ENCODE peak calls at places on chromosomes 3 and 15, in five cellular contexts. G, Q, O, C and S are unnamed samples.

GRCh38 chr3:28667646-28668376 is 319.2 kb upstream of the AZI2 start:
- DNase-seq in C (peak), Q (peak), G (peak), O (peak), S (peak)

GRCh38 chr3:168325684-168326083 is 230.0 kb upstream of the GOLIM4 start:
- DNase-seq in Q (no peak), O (no peak), C (no peak), G (no peak), S (no peak)

GRCh38 chr3:53166781-53167291 is 5.8 kb downstream of the PRKCD start:
- DNase-seq in C (no peak), O (no peak), G (no peak), Q (peak), S (peak)

GRCh38 chr3:99402755-99403154 is 235.6 kb upstream of the COL8A1 start:
- DNase-seq in G (no peak), C (no peak), O (no peak), Q (no peak), S (no peak)

GRCh38 chr15:44450172-44450571 is 22.7 kb downstream of the CTDSPL2 start:
- DNase-seq in C (no peak), Q (no peak), O (no peak), G (no peak), S (no peak)

GRCh38 chr3:65548848-65549625 is 489.7 kb downstream of the MAGI1 start:
- DNase-seq in Q (no peak), O (no peak), G (no peak), C (no peak), S (no peak)

GRCh38 chr3:183202004-183202722 is 39.6 kb upstream of the LAMP3 start:
- DNase-seq in Q (no peak), G (no peak), O (no peak), C (no peak), S (no peak)

GRCh38 chr15:76203766-76204557 is 107.3 kb downstream of the ETFA start:
- DNase-seq in O (no peak), C (no peak), Q (no peak), G (no peak), S (no peak)

GRCh38 chr15:63372753-63373152 is 8.9 kb downstream of the CA12 start:
- DNase-seq in O (no peak), Q (no peak), G (no peak), C (no peak), S (peak)

GRCh38 chr15:59294961-59295741 is 77.5 kb downstream of the MYO1E start:
- DNase-seq in O (no peak), G (no peak), C (no peak), Q (peak), S (peak)

GRCh38 chr15:77002436-77002835 is 7.5 kb downstream of the PSTPIP1 start:
- DNase-seq in G (peak), O (no peak), C (no peak), Q (no peak), S (no peak)

GRCh38 chr3:173709026-173709425 is 311.5 kb downstream of the NLGN1 start:
- DNase-seq in Q (peak), G (no peak), C (no peak), O (no peak), S (peak)

GRCh38 chr15:74664028-74664616 is 31.7 kb downstream of the EDC3 start:
- DNase-seq in Q (peak), G (no peak), O (no peak), C (peak), S (peak)

GRCh38 chr3:14481018-14481645 is 59.0 kb downstream of the GRIP2 start:
- DNase-seq in O (no peak), C (no peak), Q (no peak), G (no peak), S (no peak)

GRCh38 chr15:56243774-56244236 is at the start of gene RFX7:
- DNase-seq in C (peak), O (peak), G (peak), Q (peak), S (peak)

GRCh38 chr3:159928692-159929091 is 59.9 kb upstream of the IL12A start:
- DNase-seq in Q (peak), O (peak), G (no peak), C (no peak), S (peak)

GRCh38 chr15:39360417-39360816 is 220.5 kb upstream of the THBS1 start:
- DNase-seq in C (no peak), G (no peak), Q (no peak), O (no peak), S (no peak)

GRCh38 chr15:67066041-67067021 is 929 bp downstream of the SMAD3 start:
- DNase-seq in O (no peak), G (peak), C (no peak), Q (no peak), S (no peak)

GRCh38 chr3:150227839-150228238 is 180.3 kb upstream of the TSC22D2 start:
- DNase-seq in C (peak), G (peak), Q (peak), O (peak), S (peak)

GRCh38 chr3:21642433-21642832 is 108.6 kb downstream of the ZNF385D start:
- DNase-seq in Q (no peak), C (no peak), O (no peak), G (no peak), S (no peak)

GRCh38 chr15:93223803-93224202 is 134.8 kb upstream of the RGMA start:
- DNase-seq in O (no peak), Q (no peak), G (no peak), C (no peak), S (no peak)
- H3K4me3 ChIP-seq in O (no peak), Q (no peak), G (no peak), C (no peak), S (no peak)

DNA sequence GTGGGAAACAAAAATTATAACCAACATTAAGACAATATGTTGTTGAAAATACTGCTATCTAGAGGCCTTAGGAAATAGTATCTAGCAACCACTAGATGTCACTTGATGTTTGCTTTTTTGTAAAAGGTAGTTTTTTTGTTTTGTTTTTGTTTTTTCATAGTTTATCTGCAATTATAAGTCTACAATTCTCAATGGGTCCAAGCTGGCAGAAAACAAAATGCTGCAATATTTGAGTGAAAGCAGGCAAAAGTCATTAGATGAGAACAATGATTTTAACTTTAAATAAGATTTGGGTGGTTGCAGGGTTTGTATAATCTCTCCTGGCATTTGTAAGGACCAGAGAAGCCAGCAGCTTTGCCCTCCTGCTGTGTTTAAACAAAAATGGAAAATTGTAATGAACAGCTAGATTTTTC is 27.0 kb downstream of the DUT start:
- DNase-seq in G (peak), Q (no peak), C (no peak), O (no peak), S (peak)
- TF ChIP-seq CTCF in G (peak), Q (peak), C (peak), O (peak), S (peak)

GRCh38 chr3:126258670-126259069 is 78.3 kb upstream of the ALDH1L1 start:
- DNase-seq in O (no peak), Q (no peak), G (peak), C (no peak), S (no peak)
- H3K4me3 ChIP-seq in O (no peak), Q (no peak), G (no peak), C (no peak), S (no peak)

GRCh38 chr15:60340207-60340921 is 57.4 kb downstream of the ANXA2 start:
- DNase-seq in Q (peak), O (no peak), C (no peak), G (no peak), S (no peak)
- TF ChIP-seq CTCF in Q (peak), O (peak), C (no peak), G (no peak), S (peak)

GRCh38 chr15:57592426-57592825 is 722 bp downstream of the MYZAP start:
- DNase-seq in O (no peak), G (no peak), C (no peak), Q (no peak), S (no peak)

GRCh38 chr15:57596301-57596855 is 4.7 kb downstream of the MYZAP start:
- DNase-seq in Q (no peak), C (no peak), O (no peak), G (no peak), S (no peak)

GRCh38 chr15:57595011-57595866 is 3.5 kb downstream of the MYZAP start:
- DNase-seq in O (no peak), G (no peak), Q (no peak), C (no peak), S (no peak)

GRCh38 chr15:57592836-57593420 is 1.2 kb downstream of the MYZAP start:
- DNase-seq in Q (no peak), O (no peak), C (no peak), G (no peak), S (no peak)

GRCh38 chr15:57594479-57594878 is 2.8 kb downstream of the MYZAP start:
- DNase-seq in C (no peak), O (no peak), G (no peak), Q (no peak), S (no peak)
- H3K4me3 ChIP-seq in C (no peak), O (no peak), G (no peak), Q (no peak), S (no peak)

GRCh38 chr3:74353039-74353438 is 261.4 kb downstream of the CNTN3 start:
- DNase-seq in Q (no peak), G (no peak), O (no peak), C (no peak), S (no peak)
- TF ChIP-seq CTCF in Q (peak), G (peak), O (no peak), C (no peak), S (no peak)

GRCh38 chr3:41093476-41093875 is 105.8 kb upstream of the CTNNB1 start:
- DNase-seq in C (no peak), O (no peak), Q (no peak), G (no peak), S (no peak)
- H3K4me3 ChIP-seq in C (no peak), O (no peak), Q (no peak), G (no peak), S (no peak)

DNA sequence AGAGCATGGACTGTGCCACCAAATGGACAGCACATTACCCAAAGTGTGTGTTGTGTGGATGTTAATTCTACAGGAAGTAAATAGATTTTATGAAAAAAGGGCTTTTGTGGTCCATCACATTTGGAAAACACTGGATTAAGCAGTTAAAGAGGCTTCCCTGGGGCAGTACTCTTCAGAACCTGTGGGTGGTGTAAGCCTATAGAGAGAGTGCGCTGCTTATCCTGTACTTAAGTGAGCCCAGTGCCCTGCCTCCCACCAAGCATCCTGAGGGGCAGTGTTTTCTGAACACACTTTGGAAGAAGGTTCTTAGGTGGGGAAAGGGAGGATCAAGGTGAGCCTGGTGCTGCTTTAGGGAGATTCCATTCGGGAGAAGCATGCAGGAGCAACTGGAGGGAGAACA is 10.9 kb downstream of the TTLL3 start:
- DNase-seq in O (no peak), G (peak), Q (peak), C (no peak), S (no peak)
- TF ChIP-seq CTCF in O (peak), G (peak), Q (peak), C (peak), S (peak)

GRCh38 chr15:90685688-90686434 is 31.3 kb upstream of the BLM start:
- DNase-seq in O (no peak), C (no peak), Q (no peak), G (no peak), S (no peak)
- H3K4me3 ChIP-seq in O (no peak), C (no peak), Q (no peak), G (no peak), S (no peak)